ENCODE peak calls at places on chromosomes 11 and 22, in nine cellular contexts. X is SK-N-SH, M is HCT116, P is neural progenitor cell, C is OCI-LY7, E is GM23338, F is GM23248, K is hepatocyte, A is PC-3. G is an unnamed sample.

GRCh38 chr11:71079795-71080194 is 172.6 kb downstream of the SHANK2 start:
- DNase-seq in X (no peak), M (no peak), P (no peak), C (no peak), E (no peak), F (no peak), K (no peak), A (no peak), G (no peak)

GRCh38 chr11:76661306-76661751 is 9.2 kb downstream of the LRRC32 start:
- DNase-seq in X (no peak), M (no peak), P (no peak), C (no peak), E (no peak), F (no peak), K (no peak), A (no peak), G (no peak)

GRCh38 chr22:50440544-50441249 is 34.1 kb downstream of the SBF1 start:
- DNase-seq in X (no peak), M (no peak), P (no peak), C (no peak), E (no peak), F (no peak), K (no peak), A (no peak), G (no peak)

GRCh38 chr11:103609117-103610066 is 427.0 kb upstream of the DDI1 start:
- DNase-seq in X (no peak), M (peak), P (no peak), C (no peak), E (peak), F (peak), K (peak), A (peak), G (no peak)

GRCh38 chr11:587978-588380 is 11.7 kb downstream of the PHRF1 start:
- DNase-seq in X (no peak), M (no peak), P (no peak), C (no peak), E (no peak), F (peak), K (peak), A (no peak), G (no peak)

GRCh38 chr11:111759375-111759774 is 6.8 kb downstream of the PPP2R1B start:
- DNase-seq in X (no peak), M (no peak), P (no peak), C (no peak), E (no peak), F (no peak), K (no peak), A (no peak), G (no peak)

GRCh38 chr22:27795053-27795452 is 6.5 kb downstream of the MN1 start:
- DNase-seq in X (no peak), M (no peak), P (peak), C (no peak), E (peak), F (peak), K (no peak), A (no peak), G (no peak)

GRCh38 chr11:127493330-127493729 is 492.8 kb upstream of the KIRREL3 start:
- DNase-seq in X (peak), M (no peak), P (peak), C (peak), E (peak), F (peak), K (peak), A (peak), G (peak)

GRCh38 chr11:65304110-65304509 is 10.6 kb upstream of the CDC42EP2 start:
- DNase-seq in X (no peak), M (no peak), P (no peak), C (no peak), E (no peak), F (no peak), K (no peak), A (no peak), G (no peak)

GRCh38 chr11:59200421-59200746 is 12.3 kb downstream of the MPEG1 start:
- DNase-seq in X (no peak), M (no peak), P (no peak), C (no peak), E (no peak), F (no peak), K (no peak), A (no peak), G (no peak)

GRCh38 chr11:76448506-76448905 is 3.7 kb downstream of the EMSY start:
- DNase-seq in X (no peak), M (no peak), P (peak), C (no peak), E (peak), F (no peak), K (no peak), A (no peak), G (no peak)

GRCh38 chr11:44016129-44016528 is 31.7 kb upstream of the ACCSL start:
- DNase-seq in X (no peak), M (no peak), P (no peak), C (no peak), E (no peak), F (peak), K (peak), A (peak), G (no peak)

GRCh38 chr22:37484115-37485005 is 1.8 kb downstream of the MFNG start:
- DNase-seq in X (no peak), M (no peak), P (peak), C (peak), E (no peak), F (no peak), K (no peak), A (no peak), G (peak)

GRCh38 chr11:832529-833113 is at the start of gene CD151:
- DNase-seq in X (peak), M (no peak), P (peak), C (no peak), E (peak), F (peak), K (peak), A (peak), G (peak)

GRCh38 chr22:20618488-20618887 is 111.1 kb downstream of the MED15 start:
- DNase-seq in X (no peak), M (no peak), P (no peak), C (no peak), E (no peak), F (no peak), K (no peak), A (no peak), G (no peak)

GRCh38 chr11:71336996-71337772 is 84.8 kb upstream of the SHANK2 start:
- DNase-seq in X (no peak), M (no peak), P (no peak), C (no peak), E (no peak), F (no peak), K (no peak), A (no peak), G (no peak)

GRCh38 chr11:123188508-123189165 is 6.4 kb downstream of the CLMP start:
- DNase-seq in X (no peak), M (no peak), P (peak), C (no peak), E (no peak), F (peak), K (no peak), A (peak), G (no peak)

GRCh38 chr11:117094776-117095175 is 3.5 kb downstream of the SIK3 start:
- DNase-seq in X (no peak), M (no peak), P (peak), C (no peak), E (peak), F (peak), K (peak), A (peak), G (no peak)

GRCh38 chr22:26718905-26719304 is 61.5 kb downstream of the MIAT start:
- DNase-seq in X (no peak), M (no peak), P (no peak), C (no peak), E (no peak), F (peak), K (no peak), A (peak), G (no peak)

GRCh38 chr22:49867303-49868250 is 13.9 kb downstream of the ZBED4 start:
- DNase-seq in X (no peak), M (no peak), P (no peak), C (no peak), E (no peak), F (no peak), K (no peak), A (no peak), G (no peak)

GRCh38 chr11:125773516-125773915 is 5.1 kb downstream of the PATE2 start:
- DNase-seq in X (no peak), M (no peak), P (no peak), C (no peak), E (no peak), F (peak), K (no peak), A (no peak), G (no peak)

GRCh38 chr11:57180141-57180561 is 1.6 kb upstream of the LRRC55 start:
- DNase-seq in X (no peak), M (no peak), P (peak), C (no peak), E (peak), F (no peak), K (no peak), A (no peak), G (no peak)

GRCh38 chr11:27700351-27701261 is at the start of gene BDNF:
- DNase-seq in X (peak), M (no peak), P (peak), C (no peak), E (peak), F (peak), K (peak), A (peak), G (peak)

GRCh38 chr11:123469089-123469488 is 39.0 kb downstream of the GRAMD1B start:
- DNase-seq in X (no peak), M (no peak), P (no peak), C (no peak), E (no peak), F (no peak), K (no peak), A (no peak), G (no peak)

GRCh38 chr11:10192036-10192435 is 102.0 kb downstream of the SBF2 start:
- DNase-seq in X (no peak), M (no peak), P (no peak), C (no peak), E (no peak), F (no peak), K (no peak), A (no peak), G (no peak)

GRCh38 chr11:67277231-67277961 is 11.1 kb downstream of the GRK2 start:
- DNase-seq in X (no peak), M (no peak), P (peak), C (peak), E (peak), F (peak), K (no peak), A (no peak), G (peak)

GRCh38 chr11:17649261-17649660 is 70.1 kb upstream of the MYOD1 start:
- DNase-seq in X (no peak), M (no peak), P (no peak), C (no peak), E (no peak), F (no peak), K (no peak), A (no peak), G (no peak)

GRCh38 chr11:2869561-2870427 is 15.8 kb downstream of the CDKN1C start:
- DNase-seq in X (no peak), M (no peak), P (peak), C (no peak), E (peak), F (no peak), K (no peak), A (no peak), G (no peak)

GRCh38 chr11:62560566-62561103 is 13.1 kb downstream of the EEF1G start:
- DNase-seq in X (peak), M (peak), P (peak), C (peak), E (peak), F (peak), K (peak), A (peak), G (peak)

GRCh38 chr11:129613076-129613475 is 202.6 kb upstream of the TMEM45B start:
- DNase-seq in X (no peak), M (no peak), P (peak), C (no peak), E (no peak), F (no peak), K (peak), A (no peak), G (no peak)

GRCh38 chr11:129610545-129610944 is 205.1 kb upstream of the TMEM45B start:
- DNase-seq in X (no peak), M (no peak), P (no peak), C (no peak), E (no peak), F (no peak), K (no peak), A (no peak), G (no peak)

GRCh38 chr11:129610125-129610524 is 205.5 kb upstream of the TMEM45B start:
- DNase-seq in X (no peak), M (no peak), P (no peak), C (no peak), E (no peak), F (no peak), K (no peak), A (no peak), G (no peak)

GRCh38 chr11:129614256-129614944 is 201.2 kb upstream of the TMEM45B start:
- DNase-seq in X (no peak), M (no peak), P (no peak), C (no peak), E (no peak), F (no peak), K (no peak), A (no peak), G (no peak)

DNA sequence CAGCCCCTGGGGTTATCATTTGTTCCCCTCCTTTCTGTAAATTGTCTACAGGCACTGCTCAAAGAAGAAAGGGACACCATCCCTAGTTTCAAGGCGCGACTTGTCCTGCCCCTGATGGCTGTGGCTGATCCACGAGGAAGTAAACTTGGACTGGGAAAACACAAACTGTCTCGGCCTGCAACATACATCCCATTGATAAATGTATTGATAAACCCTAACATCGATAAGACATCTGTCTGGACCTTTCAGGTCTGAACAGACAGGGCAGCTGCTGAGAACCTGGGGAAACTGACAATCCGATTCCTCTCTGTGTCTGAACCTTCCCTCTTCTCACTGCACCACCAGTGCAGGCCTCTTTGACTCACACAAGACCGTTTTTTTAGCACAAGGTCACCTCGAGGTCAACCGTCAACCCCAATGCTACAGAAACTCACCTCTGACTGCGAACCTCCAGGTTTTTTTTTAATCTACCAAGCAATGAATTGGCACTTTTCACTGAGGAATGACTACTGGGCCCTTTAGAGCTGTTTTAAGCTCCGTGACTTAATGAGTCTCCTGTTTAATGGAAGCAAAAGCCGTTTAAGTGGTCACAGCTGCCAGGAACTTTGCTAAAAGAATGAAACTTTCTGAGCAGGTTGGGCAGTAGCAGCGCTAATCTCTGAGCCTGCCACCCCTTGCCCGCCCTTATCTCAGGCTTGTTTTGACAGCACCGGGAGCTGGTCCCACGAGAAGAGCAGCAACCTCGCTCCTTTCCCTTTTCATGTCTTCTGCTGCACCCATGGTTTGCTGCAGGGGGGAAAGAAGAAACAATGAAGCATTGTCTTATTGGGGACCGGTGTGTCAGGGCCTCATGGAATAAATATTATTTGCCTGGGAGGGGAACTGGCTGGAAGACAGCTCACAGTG is 203.7 kb upstream of the TMEM45B start:
- DNase-seq in X (no peak), M (no peak), P (peak), C (no peak), E (no peak), F (peak), K (no peak), A (peak), G (peak)
- TF ChIP-seq EZH2phosphoT487 in X (no peak), M (no peak), P (no peak), C (no peak), E (no peak), F (no peak), K (no peak), A (no peak), G (no peak)

DNA sequence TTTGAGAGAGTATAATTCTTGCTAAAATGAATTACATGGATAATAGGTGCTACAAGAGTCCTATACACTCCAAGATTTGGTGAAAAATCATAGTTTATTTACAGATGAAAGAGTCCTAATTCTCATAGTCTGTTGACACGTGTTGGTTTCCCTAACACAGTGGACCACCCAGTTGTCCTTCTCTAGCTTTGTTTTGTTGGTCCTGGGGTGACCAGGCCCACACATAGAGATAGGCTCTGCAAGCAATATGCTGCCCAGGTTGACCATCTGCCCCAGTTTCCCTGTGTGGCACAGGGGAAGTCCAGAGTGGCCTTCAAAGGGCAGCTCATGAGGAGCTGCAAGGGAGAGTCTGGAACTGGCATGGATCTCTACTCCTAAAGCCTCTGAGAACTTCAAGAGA is 184.9 kb downstream of the MAML2 start:
- DNase-seq in X (no peak), M (no peak), P (no peak), C (no peak), E (no peak), F (no peak), K (no peak), A (no peak), G (no peak)
- H3K27ac ChIP-seq in X (peak), M (no peak), P (no peak), C (no peak), E (no peak), F (peak), K (peak), A (peak), G (no peak)

DNA sequence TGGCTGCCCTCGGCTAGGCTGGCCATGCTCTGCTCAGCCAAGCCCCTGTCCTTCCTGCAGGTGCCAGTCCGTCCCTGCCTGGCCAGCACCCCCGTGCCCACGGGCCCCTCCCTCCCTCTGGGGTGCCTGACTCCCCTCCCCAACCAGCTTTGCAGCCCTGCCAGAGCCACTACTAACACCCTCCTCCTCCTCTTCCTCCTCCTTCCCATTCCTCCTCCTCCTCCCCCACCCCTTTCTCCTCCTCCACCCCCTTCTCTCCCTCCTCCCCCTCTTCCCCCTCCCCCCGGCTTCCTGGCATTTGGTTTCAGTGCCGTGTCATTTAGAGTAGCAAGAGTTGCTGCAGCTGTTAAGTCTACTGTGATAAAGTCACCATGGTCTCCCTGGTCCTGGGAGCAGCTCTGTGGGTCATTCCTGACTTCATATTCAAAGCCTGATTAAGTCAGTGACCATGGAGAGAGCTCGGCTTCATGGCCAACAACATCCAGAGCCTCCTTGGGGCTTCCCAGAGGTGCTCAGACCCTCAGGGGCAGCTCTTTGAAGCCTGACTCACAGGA is 78.5 kb downstream of the PIWIL3 start:
- DNase-seq in X (no peak), M (no peak), P (peak), C (no peak), E (peak), F (no peak), K (no peak), A (no peak), G (peak)
- H2AFZ ChIP-seq in X (no peak), M (no peak), P (peak), C (no peak), E (no peak), F (no peak), K (no peak), A (no peak), G (peak)

DNA sequence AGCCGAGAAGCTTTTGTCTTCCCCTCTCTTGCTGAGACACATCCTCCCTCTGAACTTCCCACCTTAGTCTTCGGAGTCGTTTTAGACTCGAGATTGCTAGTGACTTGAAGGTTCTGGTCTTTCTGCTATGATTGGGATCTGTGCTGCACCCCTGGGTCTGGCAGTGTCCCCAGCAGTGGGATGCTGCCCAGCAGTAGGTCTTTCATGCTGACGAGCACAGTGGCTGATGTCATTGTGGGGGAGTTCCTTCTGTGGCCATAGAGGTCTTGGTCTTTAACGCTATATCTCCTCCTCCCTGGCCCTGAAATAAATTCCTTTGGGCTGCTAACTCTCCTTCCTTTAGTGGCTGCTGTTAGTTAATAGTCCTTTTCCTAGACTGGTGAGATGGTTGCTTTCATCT is 136.3 kb downstream of the TEAD1 start:
- DNase-seq in X (no peak), M (no peak), P (no peak), C (no peak), E (no peak), F (peak), K (no peak), A (no peak), G (no peak)
- TF ChIP-seq EZH2phosphoT487 in X (no peak), M (no peak), P (no peak), C (no peak), E (no peak), F (no peak), K (no peak), A (no peak), G (no peak)

GRCh38 chr11:121458551-121458950 is 5.8 kb upstream of the SORL1-AS1 start:
- DNase-seq in X (no peak), M (no peak), P (no peak), C (no peak), E (no peak), F (no peak), K (no peak), A (no peak), G (no peak)

GRCh38 chr11:121459413-121460041 is 6.8 kb upstream of the SORL1-AS1 start:
- DNase-seq in X (peak), M (no peak), P (no peak), C (no peak), E (no peak), F (no peak), K (peak), A (no peak), G (no peak)

GRCh38 chr11:121461843-121462242 is 9.1 kb upstream of the SORL1-AS1 start:
- DNase-seq in X (no peak), M (no peak), P (no peak), C (no peak), E (no peak), F (no peak), K (no peak), A (no peak), G (no peak)

GRCh38 chr11:121463689-121464335 is 11.0 kb upstream of the SORL1-AS1 start:
- DNase-seq in X (no peak), M (no peak), P (no peak), C (no peak), E (no peak), F (no peak), K (no peak), A (peak), G (no peak)

DNA sequence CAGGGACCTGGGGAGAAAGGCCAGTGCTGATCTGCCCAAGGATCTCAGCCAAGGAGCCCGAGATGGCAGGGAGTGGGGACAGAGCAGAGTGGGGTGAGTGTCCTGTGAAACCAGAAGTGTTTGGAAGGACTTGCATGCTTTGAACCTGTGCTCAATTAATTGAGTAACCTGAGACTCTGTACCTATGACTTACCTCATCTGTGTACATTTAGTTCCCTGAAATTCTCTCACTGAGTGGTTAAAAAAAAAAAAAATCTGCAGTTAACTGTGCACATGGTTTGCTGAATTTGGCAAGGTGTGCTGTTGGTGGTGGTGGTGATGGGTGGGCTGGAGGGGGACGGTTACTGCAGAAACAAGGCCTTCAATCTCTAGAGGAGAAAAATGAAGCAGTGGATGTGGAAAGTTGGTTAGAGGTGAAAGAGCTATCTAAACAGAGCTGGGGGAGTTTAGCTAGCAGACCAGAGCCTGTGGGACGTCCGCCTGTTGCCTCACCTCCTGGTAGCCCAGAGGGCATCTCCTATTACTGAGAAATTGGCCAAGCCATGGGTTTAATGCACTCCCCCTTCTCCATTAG is 8.3 kb upstream of the SORL1-AS1 start:
- DNase-seq in X (no peak), M (no peak), P (no peak), C (no peak), E (no peak), F (no peak), K (peak), A (peak), G (no peak)
- H3K27ac ChIP-seq in X (no peak), M (no peak), P (no peak), C (peak), E (no peak), F (no peak), K (peak), A (peak), G (no peak)

G was measured in MM.1S.